ENCODE peak calls at places on chromosomes 11 and 22, in eight cellular contexts. N is ecto neural progenitor cell, Y is NAMALWA, Q is cardiac muscle cell, B is DMS79, O is A549, R is WTC11, E is ascending aorta. T is an unnamed sample.

GRCh38 chr22:33658775-33659174 is 261.5 kb downstream of the LARGE1 start:
- DNase-seq in N (no peak), Y (no peak), Q (no peak), B (no peak), O (no peak), R (no peak), E (peak; percentile 69), T (no peak)

GRCh38 chr11:6523253-6523652 is 26.2 kb downstream of the DNHD1 start:
- DNase-seq in N (no peak), Y (no peak), Q (no peak), B (no peak), O (no peak), R (no peak), E (no peak), T (peak; percentile 31)

GRCh38 chr11:114290503-114291239 is 5.5 kb upstream of the NNMT start:
- DNase-seq in N (no peak), Y (no peak), Q (no peak), B (no peak), O (no peak), R (no peak), E (no peak), T (no peak)

GRCh38 chr11:44952500-44953260 is 2.0 kb upstream of the TP53I11 start:
- DNase-seq in N (no peak), Y (no peak), Q (peak; percentile 60), B (peak; percentile 29), O (no peak), R (no peak), E (no peak), T (no peak)

GRCh38 chr11:32259641-32260081 is 168.8 kb downstream of the RCN1 start:
- DNase-seq in N (no peak), Y (peak; percentile 37), Q (peak; percentile 66), B (peak; percentile 75), O (no peak), R (no peak), E (no peak), T (no peak)

GRCh38 chr11:65781962-65782815 is 1.4 kb upstream of the AP5B1 start:
- DNase-seq in N (peak; percentile 50), Y (no peak), Q (no peak), B (no peak), O (no peak), R (no peak), E (no peak), T (no peak)

GRCh38 chr11:19160839-19161238 is 40.9 kb downstream of the CSRP3 start:
- DNase-seq in N (no peak), Y (no peak), Q (peak; percentile 41), B (no peak), O (no peak), R (no peak), E (no peak), T (no peak)

GRCh38 chr22:45154383-45154782 is 9.3 kb upstream of the NUP50 start:
- DNase-seq in N (no peak), Y (no peak), Q (no peak), B (no peak), O (no peak), R (no peak), E (no peak), T (no peak)

GRCh38 chr11:83639995-83640758 is 354.0 kb upstream of the CCDC90B start:
- DNase-seq in N (no peak), Y (no peak), Q (no peak), B (no peak), O (no peak), R (no peak), E (no peak), T (no peak)

GRCh38 chr11:65871811-65872548 is 620 bp downstream of the EFEMP2 start:
- DNase-seq in N (no peak), Y (no peak), Q (peak; percentile 61), B (no peak), O (no peak), R (peak; percentile 56), E (no peak), T (no peak)